ENCODE peak calls at places on chromosomes 12 and 14, in four cellular contexts. One of them, this sample, is unnamed. For H3K27me3, the result is how much of the 10 kb centered on the place peaks cover.

GRCh38 chr12:116416161-116416560 is 138.7 kb upstream of the MED13L start:
- DNase-seq in IMR-90: no peak
- DNase-seq in mesendoderm: no peak
- DNase-seq in tibial artery: no peak
- DNase-seq in this sample: no peak

GRCh38 chr12:78759387-78759786 is 105.2 kb upstream of the SYT1 start:
- DNase-seq in mesendoderm: peak
- DNase-seq in IMR-90: peak
- DNase-seq in tibial artery: no peak
- DNase-seq in this sample: no peak

GRCh38 chr12:12273291-12273957 is 6.6 kb upstream of the LRP6 start:
- DNase-seq in mesendoderm: no peak
- DNase-seq in tibial artery: no peak
- DNase-seq in IMR-90: peak
- DNase-seq in this sample: no peak

GRCh38 chr14:34615507-34615906 is 14.4 kb downstream of the SNX6 start:
- DNase-seq in IMR-90: no peak
- DNase-seq in mesendoderm: no peak
- DNase-seq in tibial artery: no peak
- DNase-seq in this sample: no peak

GRCh38 chr14:68506645-68507405 is 286.0 kb downstream of the ZFP36L1 start:
- DNase-seq in mesendoderm: no peak
- DNase-seq in IMR-90: no peak
- DNase-seq in tibial artery: no peak
- DNase-seq in this sample: no peak

GRCh38 chr14:66662374-66662773 is 154.4 kb downstream of the GPHN start:
- DNase-seq in mesendoderm: peak
- DNase-seq in IMR-90: no peak
- DNase-seq in tibial artery: no peak
- DNase-seq in this sample: no peak

GRCh38 chr14:72610096-72610830 is 283.6 kb downstream of the DPF3 start:
- DNase-seq in tibial artery: no peak
- DNase-seq in IMR-90: no peak
- DNase-seq in mesendoderm: no peak
- DNase-seq in this sample: no peak

GRCh38 chr12:130086248-130086647 is 76.0 kb upstream of the FZD10 start:
- DNase-seq in mesendoderm: no peak
- DNase-seq in tibial artery: no peak
- DNase-seq in IMR-90: no peak
- DNase-seq in this sample: no peak

GRCh38 chr12:70255311-70255710 is 12.1 kb downstream of the CNOT2 start:
- DNase-seq in mesendoderm: no peak
- DNase-seq in tibial artery: no peak
- DNase-seq in IMR-90: peak
- DNase-seq in this sample: no peak

GRCh38 chr12:111841236-111841749 is 735 bp upstream of the MAPKAPK5 start:
- DNase-seq in IMR-90: no peak
- DNase-seq in tibial artery: no peak
- DNase-seq in mesendoderm: no peak
- DNase-seq in this sample: no peak

GRCh38 chr12:69966839-69967238 is 141.8 kb downstream of the MYRFL start:
- DNase-seq in tibial artery: peak
- DNase-seq in mesendoderm: no peak
- DNase-seq in IMR-90: peak
- DNase-seq in this sample: no peak

GRCh38 chr14:26330982-26331381 is 266.9 kb downstream of the NOVA1 start:
- DNase-seq in mesendoderm: peak
- DNase-seq in IMR-90: no peak
- DNase-seq in tibial artery: no peak
- DNase-seq in this sample: no peak

GRCh38 chr14:82447586-82447985 is 913.9 kb upstream of the SEL1L start:
- DNase-seq in IMR-90: no peak
- DNase-seq in mesendoderm: peak
- DNase-seq in tibial artery: no peak
- DNase-seq in this sample: no peak

GRCh38 chr12:49615725-49616124 is 7.6 kb upstream of the PRPF40B start:
- DNase-seq in IMR-90: peak
- DNase-seq in mesendoderm: no peak
- DNase-seq in tibial artery: no peak
- DNase-seq in this sample: peak

GRCh38 chr12:62862259-62862881 is 72.6 kb downstream of the PPM1H start:
- DNase-seq in IMR-90: peak
- DNase-seq in tibial artery: no peak
- DNase-seq in mesendoderm: no peak
- DNase-seq in this sample: no peak

GRCh38 chr12:54136844-54137580 is 51.8 kb downstream of the SMUG1 start:
- DNase-seq in IMR-90: no peak
- DNase-seq in mesendoderm: no peak
- DNase-seq in tibial artery: no peak
- DNase-seq in this sample: no peak

GRCh38 chr12:60012659-60013058 is 416.8 kb downstream of the SLC16A7 start:
- DNase-seq in IMR-90: no peak
- DNase-seq in tibial artery: no peak
- DNase-seq in mesendoderm: no peak
- DNase-seq in this sample: no peak

GRCh38 chr12:50922820-50923219 is 29.5 kb upstream of the HIGD1C start:
- DNase-seq in tibial artery: no peak
- DNase-seq in mesendoderm: peak
- DNase-seq in IMR-90: peak
- DNase-seq in this sample: no peak

GRCh38 chr12:64362721-64363305 is 27.7 kb downstream of the C12orf56 start:
- DNase-seq in tibial artery: no peak
- DNase-seq in IMR-90: no peak
- DNase-seq in mesendoderm: peak
- DNase-seq in this sample: no peak

GRCh38 chr14:54472291-54472690 is 16.5 kb downstream of the GMFB start:
- DNase-seq in IMR-90: no peak
- DNase-seq in mesendoderm: peak
- DNase-seq in tibial artery: no peak
- DNase-seq in this sample: no peak

GRCh38 chr12:53775478-53776145 is 23.8 kb upstream of the CISTR start:
- DNase-seq in tibial artery: peak
- DNase-seq in IMR-90: no peak
- DNase-seq in mesendoderm: no peak
- DNase-seq in this sample: no peak

GRCh38 chr14:36313898-36314297 is 6.5 kb downstream of the MBIP start:
- DNase-seq in IMR-90: no peak
- DNase-seq in tibial artery: no peak
- DNase-seq in mesendoderm: peak
- DNase-seq in this sample: no peak

GRCh38 chr12:47017041-47017713 is 62.2 kb upstream of the PCED1B start:
- DNase-seq in tibial artery: no peak
- DNase-seq in mesendoderm: no peak
- DNase-seq in IMR-90: no peak
- DNase-seq in this sample: no peak

GRCh38 chr12:71890475-71890874 is 48.2 kb upstream of the TPH2 start:
- DNase-seq in tibial artery: no peak
- DNase-seq in mesendoderm: no peak
- DNase-seq in IMR-90: no peak
- DNase-seq in this sample: no peak
- H3K4me3 ChIP-seq in tibial artery: no peak
- H3K4me3 ChIP-seq in mesendoderm: no peak
- H3K4me3 ChIP-seq in IMR-90: no peak
- H3K4me3 ChIP-seq in this sample: no peak

DNA sequence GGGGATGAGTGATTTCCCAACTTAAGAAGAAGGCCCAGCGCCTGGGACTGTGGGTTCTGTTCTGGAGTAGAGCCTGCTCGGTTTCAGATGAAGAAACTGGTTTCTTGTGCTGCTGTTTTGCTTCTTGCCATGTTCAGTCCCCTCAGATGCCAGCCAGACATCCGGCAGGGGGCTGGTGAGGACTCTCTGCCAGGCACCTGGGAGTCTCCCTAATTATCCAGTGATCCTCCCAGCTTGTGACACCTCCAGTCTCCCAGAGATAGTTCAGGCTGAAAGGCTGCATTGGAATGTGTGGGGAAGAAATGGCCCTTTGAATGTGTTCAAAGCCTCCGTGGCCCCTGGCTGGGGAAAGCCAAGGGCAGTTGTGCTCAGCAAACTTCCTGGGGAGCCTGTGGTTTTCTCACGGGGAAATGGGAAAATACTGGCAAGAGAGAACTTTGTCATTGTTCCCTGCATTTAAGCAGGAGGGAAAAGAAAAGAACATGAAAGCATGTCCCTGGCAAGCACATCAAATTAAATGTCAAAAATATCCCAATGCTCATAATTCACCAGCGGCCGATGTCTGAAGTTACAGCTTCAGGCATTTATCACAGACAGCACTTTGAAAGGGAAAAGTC is 8.5 kb upstream of the SERPINA12 start:
- DNase-seq in tibial artery: peak
- DNase-seq in mesendoderm: peak
- DNase-seq in IMR-90: no peak
- DNase-seq in this sample: no peak
- H3K27me3 ChIP-seq in tibial artery: under half
- H3K27me3 ChIP-seq in mesendoderm: under half
- H3K27me3 ChIP-seq in IMR-90: under half
- H3K27me3 ChIP-seq in this sample: under half

GRCh38 chr14:58640959-58641358 is 3.2 kb downstream of the DACT1 start:
- DNase-seq in mesendoderm: no peak
- DNase-seq in tibial artery: no peak
- DNase-seq in IMR-90: no peak
- DNase-seq in this sample: no peak
- H3K4me3 ChIP-seq in mesendoderm: no peak
- H3K4me3 ChIP-seq in tibial artery: no peak
- H3K4me3 ChIP-seq in IMR-90: no peak
- H3K4me3 ChIP-seq in this sample: no peak

GRCh38 chr12:57725851-57726150 is 12.7 kb downstream of the AGAP2 start:
- DNase-seq in IMR-90: no peak
- DNase-seq in mesendoderm: no peak
- DNase-seq in tibial artery: no peak
- DNase-seq in this sample: no peak
- H3K27me3 ChIP-seq in IMR-90: under half
- H3K27me3 ChIP-seq in mesendoderm: under half
- H3K27me3 ChIP-seq in tibial artery: under half
- H3K27me3 ChIP-seq in this sample: under half

GRCh38 chr14:74426202-74426582 is at the start of gene SYNDIG1L:
- DNase-seq in tibial artery: no peak
- DNase-seq in IMR-90: no peak
- DNase-seq in mesendoderm: no peak
- DNase-seq in this sample: no peak
- H3K4me3 ChIP-seq in tibial artery: no peak
- H3K4me3 ChIP-seq in IMR-90: no peak
- H3K4me3 ChIP-seq in mesendoderm: no peak
- H3K4me3 ChIP-seq in this sample: no peak

GRCh38 chr14:58599707-58600106 is 38.1 kb upstream of the DACT1 start:
- DNase-seq in IMR-90: no peak
- DNase-seq in mesendoderm: no peak
- DNase-seq in tibial artery: no peak
- DNase-seq in this sample: no peak

GRCh38 chr14:58593977-58594376 is 43.8 kb upstream of the DACT1 start:
- DNase-seq in IMR-90: no peak
- DNase-seq in mesendoderm: no peak
- DNase-seq in tibial artery: no peak
- DNase-seq in this sample: no peak

GRCh38 chr14:58599145-58599544 is 38.6 kb upstream of the DACT1 start:
- DNase-seq in mesendoderm: no peak
- DNase-seq in tibial artery: no peak
- DNase-seq in IMR-90: no peak
- DNase-seq in this sample: no peak

GRCh38 chr14:58598028-58598850 is 39.5 kb upstream of the DACT1 start:
- DNase-seq in tibial artery: no peak
- DNase-seq in mesendoderm: no peak
- DNase-seq in IMR-90: peak
- DNase-seq in this sample: no peak
- H3K27me3 ChIP-seq in tibial artery: under half
- H3K27me3 ChIP-seq in mesendoderm: under half
- H3K27me3 ChIP-seq in IMR-90: under half
- H3K27me3 ChIP-seq in this sample: under half

DNA sequence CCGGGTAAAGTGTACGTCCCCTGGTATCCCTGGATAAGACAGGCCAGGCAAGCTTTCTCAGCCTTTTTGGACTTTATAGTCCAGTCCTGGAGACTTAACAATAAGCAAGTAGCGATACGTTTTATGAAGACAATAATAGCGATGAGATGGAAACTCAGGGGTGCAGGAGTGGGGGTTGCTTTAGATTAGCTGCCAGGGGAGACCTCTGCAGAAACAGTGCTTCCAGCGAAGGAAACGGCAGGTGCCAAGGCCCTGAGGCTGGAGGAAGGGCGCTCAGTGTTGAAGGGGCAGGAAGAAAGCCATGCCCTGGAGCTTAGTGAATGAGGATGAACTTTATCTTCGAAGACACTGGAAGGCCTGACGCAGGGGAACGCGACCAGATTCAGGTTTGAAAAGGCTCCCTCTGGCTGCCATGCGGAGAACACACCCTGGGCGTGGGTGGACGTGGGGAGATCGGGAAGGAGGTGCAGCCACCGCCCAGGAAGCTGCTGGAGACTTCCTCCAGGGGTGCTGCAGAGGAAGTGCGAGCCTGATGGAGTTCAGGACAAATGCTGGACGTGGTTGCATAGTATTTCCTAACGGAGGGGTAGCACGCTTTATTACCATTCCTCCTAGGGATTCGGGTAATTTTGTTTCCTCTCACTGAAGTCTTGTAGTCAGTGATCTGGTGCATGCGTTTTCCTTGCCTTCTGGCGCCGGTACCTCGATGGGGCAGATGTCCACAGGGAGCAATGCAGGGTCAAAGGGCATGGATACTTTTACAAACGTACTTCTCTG is 26.1 kb upstream of the UBC start:
- DNase-seq in tibial artery: peak
- DNase-seq in mesendoderm: peak
- DNase-seq in IMR-90: peak
- DNase-seq in this sample: peak
- H3K4me3 ChIP-seq in tibial artery: peak
- H3K4me3 ChIP-seq in mesendoderm: no peak
- H3K4me3 ChIP-seq in IMR-90: peak
- H3K4me3 ChIP-seq in this sample: peak